ENCODE peak calls at places on chromosomes 4 and X, in five cellular contexts. X is endodermal cell, A is lower lobe of right lung, W is fibroblast of lung, Q is DND-41. Z is an unnamed sample.

GRCh38 chrX:39605183-39605582 is 492.6 kb downstream of the BCOR start:
- DNase-seq in X (no peak), A (no peak), W (no peak), Q (no peak), Z (no peak)

GRCh38 chr4:157128395-157128794 is 52.4 kb downstream of the GLRB start:
- DNase-seq in X (no peak), A (no peak), W (peak; percentile 63), Q (no peak), Z (peak; percentile 36)

GRCh38 chr4:1933700-1934099 is 62.5 kb downstream of the NSD2 start:
- DNase-seq in X (no peak), A (no peak), W (no peak), Q (no peak), Z (no peak)

GRCh38 chr4:8840006-8840793 is 31.4 kb downstream of the HMX1 start:
- DNase-seq in X (peak; percentile 78), A (peak; percentile 24), W (no peak), Q (no peak), Z (no peak)

GRCh38 chr4:53654300-53654758 is 63.0 kb upstream of the LNX1 start:
- DNase-seq in X (no peak), A (no peak), W (peak; percentile 35), Q (no peak), Z (peak; percentile 44)

GRCh38 chr4:3652586-3652985 is 113.6 kb upstream of the ADRA2C start:
- DNase-seq in X (no peak), A (no peak), W (no peak), Q (no peak), Z (no peak)

GRCh38 chr4:166165829-166166420 is 292.9 kb downstream of the TLL1 start:
- DNase-seq in X (no peak), A (no peak), W (peak; percentile 81), Q (peak; percentile 15), Z (peak; percentile 59)

GRCh38 chrX:130523460-130524394 is 121.9 kb downstream of the RBMX2 start:
- DNase-seq in X (peak; percentile 80), A (peak; percentile 50), W (peak; percentile 1), Q (no peak), Z (no peak)

GRCh38 chrX:40104649-40105015 is 6.9 kb upstream of the BCOR start:
- DNase-seq in X (peak; percentile 77), A (peak; percentile 60), W (peak; percentile 55), Q (no peak), Z (peak; percentile 37)

GRCh38 chr4:7828011-7828720 is 111.5 kb downstream of the AFAP1 start:
- DNase-seq in X (no peak), A (peak; percentile 59), W (peak; percentile 99), Q (no peak), Z (peak; percentile 96)

GRCh38 chrX:11137543-11138139 is 26.5 kb downstream of the HCCS start:
- DNase-seq in X (no peak), A (no peak), W (peak; percentile 75), Q (no peak), Z (no peak)

GRCh38 chr4:11496313-11496956 is 67.7 kb upstream of the HS3ST1 start:
- DNase-seq in X (no peak), A (no peak), W (no peak), Q (no peak), Z (peak; percentile 99)

GRCh38 chr4:93184093-93184492 is 644.5 kb upstream of the ATOH1 start:
- DNase-seq in X (no peak), A (no peak), W (no peak), Q (no peak), Z (no peak)

GRCh38 chrX:151537572-151537971 is 25.9 kb upstream of the PASD1 start:
- DNase-seq in X (no peak), A (no peak), W (no peak), Q (no peak), Z (no peak)

GRCh38 chr4:182142146-182143085 is 100.8 kb upstream of the TENM3 start:
- DNase-seq in X (peak; percentile 88), A (no peak), W (peak; percentile 64), Q (no peak), Z (peak; percentile 70)

GRCh38 chr4:9926591-9926990 is 94.7 kb downstream of the SLC2A9 start:
- DNase-seq in X (no peak), A (no peak), W (no peak), Q (no peak), Z (no peak)

GRCh38 chr4:9925750-9926439 is 95.4 kb downstream of the SLC2A9 start:
- DNase-seq in X (no peak), A (no peak), W (no peak), Q (no peak), Z (no peak)

GRCh38 chr4:9924750-9925149 is 96.5 kb downstream of the SLC2A9 start:
- DNase-seq in X (no peak), A (no peak), W (no peak), Q (no peak), Z (peak; percentile 91)

GRCh38 chr4:9931196-9931595 is 90.1 kb downstream of the SLC2A9 start:
- DNase-seq in X (no peak), A (no peak), W (no peak), Q (no peak), Z (no peak)

DNA sequence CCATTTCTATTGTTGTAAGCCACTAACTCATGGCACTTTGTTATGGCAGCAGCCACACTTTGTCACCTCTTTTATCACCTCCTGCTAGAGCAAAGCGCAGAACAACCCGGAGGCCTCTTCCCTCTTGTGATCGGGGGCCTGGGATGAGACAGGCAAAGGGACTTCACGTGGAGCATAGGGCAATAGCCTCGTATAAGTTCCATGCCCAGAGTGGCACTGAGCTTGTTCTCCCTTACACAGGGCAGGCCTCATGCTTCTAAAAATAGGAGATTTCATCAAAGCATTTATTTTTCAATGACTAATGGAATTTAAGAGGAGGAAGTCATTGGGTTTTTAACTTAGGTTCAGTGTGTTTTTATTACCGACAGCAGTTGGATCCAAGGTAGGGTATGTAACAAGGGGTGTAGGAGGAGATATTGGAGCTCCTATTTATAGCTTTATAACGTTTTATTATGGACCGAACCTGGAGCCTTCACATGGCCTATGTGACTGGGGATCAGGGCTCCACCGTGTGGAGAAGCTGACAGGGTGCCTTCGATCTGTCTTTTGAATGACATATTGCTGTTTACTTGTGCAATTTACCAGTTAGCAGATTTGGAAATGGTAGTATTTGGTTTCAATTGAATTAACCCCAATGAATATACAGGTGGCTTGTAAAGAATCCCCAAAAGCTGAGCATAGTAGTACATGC is 93.8 kb downstream of the SLC2A9 start:
- DNase-seq in X (no peak), A (no peak), W (no peak), Q (no peak), Z (no peak)
- TF ChIP-seq CTCF in X (peak; percentile 26), A (no peak), W (no peak), Q (no peak), Z (no peak)

GRCh38 chr4:89296399-89296798 is 11.2 kb downstream of the GPRIN3 start:
- DNase-seq in X (no peak), A (no peak), W (no peak), Q (no peak), Z (no peak)

GRCh38 chr4:89298788-89299152 is 8.8 kb downstream of the GPRIN3 start:
- DNase-seq in X (no peak), A (no peak), W (peak; percentile 43), Q (peak; percentile 44), Z (peak; percentile 28)

GRCh38 chr4:89296871-89297270 is 10.7 kb downstream of the GPRIN3 start:
- DNase-seq in X (no peak), A (no peak), W (no peak), Q (no peak), Z (no peak)

GRCh38 chr4:89299153-89299789 is 8.3 kb downstream of the GPRIN3 start:
- DNase-seq in X (no peak), A (no peak), W (no peak), Q (no peak), Z (no peak)

DNA sequence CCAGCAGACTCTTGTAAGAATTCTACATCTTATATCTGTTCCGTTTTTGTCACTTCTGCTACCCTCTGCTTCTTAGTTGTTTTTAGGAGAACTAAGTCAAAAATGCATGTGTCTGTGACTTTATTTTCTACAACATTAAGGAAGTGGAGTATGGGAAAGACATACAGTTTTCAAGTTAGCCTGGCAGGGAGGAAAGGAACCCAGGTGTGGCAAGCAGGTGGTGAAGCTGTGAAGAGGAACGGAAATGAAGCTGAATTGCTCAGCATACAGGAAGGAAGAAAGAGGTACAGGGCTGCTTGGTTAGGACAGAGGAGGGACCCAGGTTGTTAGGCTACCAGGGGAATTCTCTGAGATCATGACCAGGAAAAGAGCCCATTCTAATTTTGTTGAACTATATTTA is 9.4 kb downstream of the GPRIN3 start:
- DNase-seq in X (no peak), A (no peak), W (no peak), Q (peak; percentile 56), Z (no peak)
- H3K4me1 ChIP-seq in X (no peaks in the 10 kb centered on the region), A (peaks cover 64% of the 10 kb centered on the region), W (no peaks in the 10 kb centered on the region), Q (peaks cover 69% of the 10 kb centered on the region), Z (no peaks in the 10 kb centered on the region)

DNA sequence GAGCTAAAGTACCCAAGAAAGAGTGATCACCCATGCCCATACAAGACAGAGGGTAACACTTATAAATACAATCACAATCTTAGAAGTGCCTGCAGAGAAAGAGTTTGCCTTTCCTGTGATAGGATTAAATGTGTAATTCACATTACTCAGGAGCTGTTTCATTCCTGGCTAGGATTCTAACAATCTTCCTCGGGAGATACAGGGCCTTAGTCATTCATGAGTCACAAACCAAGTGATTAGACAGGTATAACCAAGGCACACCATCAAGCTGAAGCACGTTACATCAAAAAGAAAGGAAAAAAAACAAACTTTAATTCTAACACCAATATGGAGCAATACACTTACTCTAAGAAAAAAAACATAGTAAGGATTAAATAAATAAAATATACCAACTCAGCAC is 14.9 kb downstream of the ABCG2 start:
- DNase-seq in X (no peak), A (no peak), W (peak; percentile 18), Q (no peak), Z (peak; percentile 95)
- H3K27ac ChIP-seq in X (no peak overlapping the region), A (no peak overlapping the region), W (peak overlapping the region; percentile 2), Q (no peak overlapping the region), Z (peak overlapping the region; percentile 35)

GRCh38 chr4:15003891-15004700 is 1.8 kb downstream of the CPEB2 start:
- DNase-seq in X (peak; percentile 81), A (peak; percentile 77), W (no peak), Q (peak; percentile 54), Z (peak; percentile 32)

GRCh38 chr4:15002659-15003440 is 569 bp downstream of the CPEB2 start:
- DNase-seq in X (peak; percentile 87), A (peak; percentile 90), W (peak; percentile 89), Q (peak; percentile 71), Z (peak; percentile 76)

GRCh38 chr4:15001825-15002658 is at the start of gene CPEB2:
- DNase-seq in X (peak; percentile 96), A (peak; percentile 97), W (peak; percentile 96), Q (peak; percentile 88), Z (peak; percentile 94)

GRCh38 chr4:15003441-15003890 is 1.2 kb downstream of the CPEB2 start:
- DNase-seq in X (no peak), A (peak; percentile 79), W (no peak), Q (peak; percentile 47), Z (peak; percentile 41)

DNA sequence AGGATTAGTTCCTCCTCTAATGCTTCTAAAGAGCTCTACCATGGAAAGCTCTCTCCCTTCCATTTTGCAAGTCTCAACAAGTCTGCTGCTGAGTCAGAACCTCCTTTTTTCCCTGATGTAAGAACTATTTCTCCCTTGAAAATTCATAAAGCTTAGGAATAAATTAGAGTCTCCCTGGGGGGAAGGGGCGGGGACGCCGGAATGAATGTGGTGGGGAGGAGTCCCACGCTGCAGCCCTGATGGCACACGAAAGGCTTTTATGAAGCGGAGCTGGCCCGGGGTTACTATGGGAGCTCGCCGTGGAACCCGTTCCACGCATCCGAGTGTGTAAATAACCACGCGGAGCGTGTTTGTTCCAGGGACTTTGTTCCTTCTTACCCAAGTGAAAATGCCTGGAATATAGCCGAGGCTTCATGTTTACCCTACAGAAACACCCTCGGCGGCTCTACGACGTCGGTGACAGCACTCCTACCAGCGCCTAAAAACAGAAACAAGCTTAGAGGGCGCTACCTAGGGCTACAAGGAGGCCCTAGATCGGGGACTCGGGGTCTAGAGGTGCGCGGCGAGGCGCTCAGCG is 945 bp upstream of the CPEB2 start:
- DNase-seq in X (peak; percentile 82), A (peak; percentile 80), W (peak; percentile 96), Q (peak; percentile 42), Z (peak; percentile 93)
- TF ChIP-seq CTCF in X (no peak), A (no peak), W (no peak), Q (no peak), Z (no peak)

Z was measured in mammary epithelial cell.